ENCODE peak calls at places on chromosome 16, in ten cellular contexts. D, V, A, Q, J, M, Y, C, L and N are unnamed samples.

GRCh38 chr16:89958068-89958467 is 9.5 kb downstream of the DEF8 start:
- DNase-seq in D (peak), V (peak), A (peak), Q (no peak), J (peak), M (peak), Y (no peak), C (peak), L (no peak), N (peak)

GRCh38 chr16:29688172-29688571 is 9.2 kb downstream of the QPRT start:
- DNase-seq in D (no peak), V (no peak), A (no peak), Q (no peak), J (no peak), M (no peak), Y (no peak), C (peak), L (no peak), N (no peak)

GRCh38 chr16:642189-643049 is 791 bp downstream of the MCRIP2 start:
- DNase-seq in D (no peak), V (no peak), A (peak), Q (peak), J (no peak), M (peak), Y (no peak), C (peak), L (peak), N (no peak)

GRCh38 chr16:78705694-78706093 is 606.2 kb downstream of the WWOX start:
- DNase-seq in D (peak), V (no peak), A (no peak), Q (no peak), J (peak), M (peak), Y (no peak), C (no peak), L (peak), N (no peak)

GRCh38 chr16:66293207-66293735 is 73.2 kb upstream of the CDH5 start:
- DNase-seq in D (no peak), V (no peak), A (no peak), Q (peak), J (no peak), M (no peak), Y (no peak), C (no peak), L (no peak), N (no peak)

GRCh38 chr16:89884041-89884421 is 10.6 kb downstream of the TCF25 start:
- DNase-seq in D (no peak), V (no peak), A (no peak), Q (no peak), J (no peak), M (no peak), Y (no peak), C (no peak), L (no peak), N (no peak)

GRCh38 chr16:88541831-88542230 is 28.4 kb upstream of the ZC3H18 start:
- DNase-seq in D (no peak), V (no peak), A (no peak), Q (no peak), J (no peak), M (no peak), Y (no peak), C (peak), L (no peak), N (no peak)

GRCh38 chr16:9053006-9053601 is 38.3 kb upstream of the HAPSTR1 start:
- DNase-seq in D (peak), V (peak), A (peak), Q (peak), J (peak), M (peak), Y (no peak), C (no peak), L (peak), N (no peak)

GRCh38 chr16:11670171-11671131 is 2.2 kb downstream of the SNN start:
- DNase-seq in D (no peak), V (peak), A (no peak), Q (no peak), J (no peak), M (no peak), Y (no peak), C (peak), L (peak), N (no peak)

GRCh38 chr16:11251525-11252481 is 4.2 kb downstream of the SOCS1 start:
- DNase-seq in D (peak), V (peak), A (no peak), Q (no peak), J (peak), M (no peak), Y (peak), C (no peak), L (peak), N (peak)

GRCh38 chr16:23452221-23452571 is 793 bp downstream of the COG7 start:
- DNase-seq in D (no peak), V (no peak), A (no peak), Q (no peak), J (no peak), M (no peak), Y (no peak), C (no peak), L (no peak), N (no peak)

GRCh38 chr16:82824408-82824807 is 197.6 kb downstream of the CDH13 start:
- DNase-seq in D (no peak), V (no peak), A (no peak), Q (no peak), J (no peak), M (no peak), Y (no peak), C (no peak), L (no peak), N (no peak)

GRCh38 chr16:16938009-16938408 is 532.8 kb downstream of the XYLT1 start:
- DNase-seq in D (no peak), V (no peak), A (no peak), Q (no peak), J (no peak), M (no peak), Y (no peak), C (no peak), L (no peak), N (no peak)

GRCh38 chr16:16139806-16140205 is 83.5 kb downstream of the ABCC6 start:
- DNase-seq in D (no peak), V (no peak), A (no peak), Q (no peak), J (no peak), M (no peak), Y (no peak), C (no peak), L (no peak), N (no peak)

GRCh38 chr16:25051446-25052160 is 36.4 kb upstream of the ARHGAP17 start:
- DNase-seq in D (peak), V (no peak), A (no peak), Q (no peak), J (peak), M (no peak), Y (no peak), C (no peak), L (peak), N (no peak)
- H3K4me3 ChIP-seq in D (no peak), V (peak), A (no peak), Q (peak), J (no peak), M (no peak), Y (no peak), C (no peak), L (peak), N (no peak)

GRCh38 chr16:22327446-22327775 is 30.2 kb downstream of the POLR3E start:
- DNase-seq in D (no peak), V (no peak), A (no peak), Q (no peak), J (no peak), M (no peak), Y (no peak), C (no peak), L (no peak), N (no peak)
- H3K4me3 ChIP-seq in D (no peak), V (no peak), A (no peak), Q (no peak), J (no peak), M (no peak), Y (no peak), C (no peak), L (no peak), N (no peak)

GRCh38 chr16:2064368-2064945 is 16.7 kb downstream of the TSC2 start:
- DNase-seq in D (no peak), V (no peak), A (no peak), Q (peak), J (no peak), M (no peak), Y (no peak), C (no peak), L (no peak), N (no peak)

GRCh38 chr16:2061526-2061925 is 13.7 kb downstream of the TSC2 start:
- DNase-seq in D (no peak), V (no peak), A (no peak), Q (no peak), J (no peak), M (no peak), Y (no peak), C (no peak), L (no peak), N (no peak)

GRCh38 chr16:2066139-2066538 is 18.4 kb downstream of the TSC2 start:
- DNase-seq in D (no peak), V (no peak), A (no peak), Q (no peak), J (no peak), M (no peak), Y (no peak), C (no peak), L (no peak), N (no peak)

GRCh38 chr16:2062801-2063200 is 15.0 kb downstream of the TSC2 start:
- DNase-seq in D (no peak), V (no peak), A (no peak), Q (no peak), J (no peak), M (no peak), Y (no peak), C (no peak), L (no peak), N (no peak)

GRCh38 chr16:2063861-2064260 is 16.1 kb downstream of the TSC2 start:
- DNase-seq in D (no peak), V (no peak), A (no peak), Q (no peak), J (no peak), M (no peak), Y (no peak), C (no peak), L (no peak), N (no peak)
- H3K4me3 ChIP-seq in D (no peak), V (no peak), A (no peak), Q (no peak), J (no peak), M (no peak), Y (no peak), C (no peak), L (no peak), N (no peak)

DNA sequence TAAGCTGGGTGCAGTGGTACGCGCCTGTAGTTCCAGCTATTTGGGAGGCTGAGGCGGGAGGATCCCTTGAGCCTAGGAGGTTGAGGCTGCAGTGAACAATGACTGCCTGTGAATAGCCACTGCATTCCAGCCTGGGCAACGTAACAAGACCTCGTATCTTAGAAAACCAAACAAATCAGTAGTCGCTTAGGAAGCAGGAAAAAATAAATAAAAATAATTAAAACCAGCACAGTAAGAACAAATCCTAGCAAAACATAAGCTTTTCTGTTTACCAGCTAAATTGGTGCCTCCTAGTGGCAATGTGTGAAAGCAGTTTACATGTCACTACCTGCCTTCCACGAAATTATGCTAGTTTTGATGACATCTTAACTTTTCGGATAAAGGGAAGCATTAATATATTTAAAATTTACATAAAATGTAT is 1.3 kb downstream of the ARMC5 start:
- DNase-seq in D (peak), V (no peak), A (no peak), Q (no peak), J (peak), M (peak), Y (peak), C (no peak), L (peak), N (peak)
- H3K4me3 ChIP-seq in D (peak), V (peak), A (peak), Q (peak), J (peak), M (peak), Y (peak), C (peak), L (peak), N (peak)

GRCh38 chr16:87541004-87541881 is 48.4 kb upstream of the ZCCHC14 start:
- DNase-seq in D (peak), V (peak), A (no peak), Q (no peak), J (peak), M (no peak), Y (no peak), C (no peak), L (no peak), N (no peak)
- H3K4me3 ChIP-seq in D (peak), V (peak), A (no peak), Q (peak), J (peak), M (no peak), Y (no peak), C (no peak), L (no peak), N (no peak)

DNA sequence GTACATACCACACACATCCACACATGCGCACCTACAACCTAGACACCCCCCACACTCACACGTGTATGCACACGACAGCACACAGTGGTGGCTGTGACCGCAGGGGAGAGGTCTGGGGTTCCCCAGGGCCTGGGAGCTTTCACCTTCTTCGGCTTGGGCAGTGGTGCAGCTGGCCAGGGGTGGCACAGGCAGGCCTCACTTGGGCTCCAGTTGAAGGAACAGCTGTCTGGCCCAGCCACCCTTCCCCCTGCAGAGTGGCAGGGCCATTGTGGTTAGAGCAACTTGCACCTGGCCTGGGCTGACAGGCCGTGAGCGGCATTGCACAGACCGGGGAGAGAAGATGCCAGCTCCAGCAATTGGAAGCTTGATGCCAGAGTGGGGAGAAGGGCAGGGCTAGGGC is 114.5 kb upstream of the GSE1 start:
- DNase-seq in D (no peak), V (no peak), A (no peak), Q (no peak), J (no peak), M (peak), Y (no peak), C (peak), L (no peak), N (peak)
- H3K4me3 ChIP-seq in D (no peak), V (no peak), A (no peak), Q (no peak), J (no peak), M (no peak), Y (no peak), C (no peak), L (no peak), N (no peak)

GRCh38 chr16:57184113-57184512 is 1.7 kb downstream of the PSME3IP1 start:
- DNase-seq in D (no peak), V (no peak), A (no peak), Q (no peak), J (no peak), M (no peak), Y (no peak), C (no peak), L (no peak), N (no peak)
- H3K4me3 ChIP-seq in D (no peak), V (no peak), A (peak), Q (no peak), J (no peak), M (peak), Y (no peak), C (no peak), L (peak), N (no peak)

GRCh38 chr16:72203401-72203800 is 31.4 kb upstream of the PMFBP1 start:
- DNase-seq in D (peak), V (no peak), A (no peak), Q (no peak), J (peak), M (peak), Y (peak), C (no peak), L (peak), N (peak)
- H3K4me3 ChIP-seq in D (no peak), V (no peak), A (no peak), Q (no peak), J (no peak), M (no peak), Y (no peak), C (no peak), L (no peak), N (no peak)

GRCh38 chr16:14362774-14363371 is 267.2 kb downstream of the PARN start:
- DNase-seq in D (peak), V (no peak), A (no peak), Q (no peak), J (peak), M (no peak), Y (no peak), C (no peak), L (no peak), N (no peak)
- H3K4me3 ChIP-seq in D (peak), V (no peak), A (no peak), Q (no peak), J (no peak), M (no peak), Y (peak), C (no peak), L (no peak), N (no peak)